ENCODE peak calls at places on chromosome 1, in six cellular contexts. Z is dorsolateral prefrontal cortex, T is adrenal gland, H is HCT116, R is fibroblast of villous mesenchyme, N is tibial artery. F is an unnamed sample.

GRCh38 chr1:12232221-12232620 is 2.4 kb downstream of the VPS13D start:
- DNase-seq in Z (no peak), T (peak), H (peak), R (no peak), N (no peak), F (no peak)

GRCh38 chr1:14583788-14584187 is 14.7 kb upstream of the KAZN start:
- DNase-seq in Z (no peak), T (no peak), H (no peak), R (no peak), N (no peak), F (no peak)

GRCh38 chr1:204711947-204712701 is 26.6 kb upstream of the LRRN2 start:
- DNase-seq in Z (no peak), T (no peak), H (no peak), R (no peak), N (no peak), F (no peak)

GRCh38 chr1:20377516-20378270 is 87.0 kb downstream of the VWA5B1 start:
- DNase-seq in Z (no peak), T (peak), H (no peak), R (no peak), N (no peak), F (no peak)

GRCh38 chr1:184299076-184299790 is 87.6 kb upstream of the C1orf21 start:
- DNase-seq in Z (peak), T (peak), H (no peak), R (peak), N (no peak), F (peak)

GRCh38 chr1:206823725-206824124 is 41.7 kb upstream of the IL20 start:
- DNase-seq in Z (no peak), T (no peak), H (no peak), R (peak), N (peak), F (no peak)

GRCh38 chr1:26373789-26374188 is 1.2 kb upstream of the ZNF683 start:
- DNase-seq in Z (no peak), T (no peak), H (no peak), R (no peak), N (no peak), F (no peak)

GRCh38 chr1:91842056-91842455 is 43.9 kb downstream of the TGFBR3 start:
- DNase-seq in Z (no peak), T (no peak), H (no peak), R (peak), N (no peak), F (no peak)

GRCh38 chr1:112247971-112248370 is 148.0 kb upstream of the CTTNBP2NL start:
- DNase-seq in Z (no peak), T (no peak), H (no peak), R (no peak), N (no peak), F (no peak)

GRCh38 chr1:28456078-28456477 is 49.8 kb upstream of the RCC1 start:
- DNase-seq in Z (no peak), T (no peak), H (no peak), R (peak), N (no peak), F (no peak)

GRCh38 chr1:154822717-154823116 is 47.4 kb downstream of the KCNN3 start:
- DNase-seq in Z (no peak), T (no peak), H (no peak), R (no peak), N (no peak), F (no peak)

DNA sequence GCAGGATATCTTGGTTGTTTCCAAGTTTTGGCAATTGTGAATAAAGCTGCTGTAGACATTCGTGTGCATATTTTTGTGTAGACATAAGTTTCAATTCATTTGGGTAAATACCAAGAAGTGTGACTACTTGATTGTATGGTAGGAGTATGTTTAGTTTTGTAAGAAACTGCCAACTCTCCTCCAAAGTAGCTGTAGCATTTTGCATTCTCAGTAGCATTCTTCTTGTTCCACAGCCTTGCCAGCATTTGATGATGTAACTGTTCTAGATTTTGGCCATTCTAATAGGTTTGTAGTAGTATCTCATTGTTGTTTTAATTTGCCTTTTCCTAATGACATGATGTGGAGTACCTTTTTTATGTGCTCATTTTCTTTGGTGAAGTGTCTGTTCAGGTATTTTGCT is 38.6 kb upstream of the PLA2G4A start:
- DNase-seq in Z (no peak), T (no peak), H (no peak), R (no peak), N (no peak), F (no peak)
- H3K4me3 ChIP-seq in Z (no peak), T (no peak), H (no peak), R (no peak), N (no peak), F (no peak)

DNA sequence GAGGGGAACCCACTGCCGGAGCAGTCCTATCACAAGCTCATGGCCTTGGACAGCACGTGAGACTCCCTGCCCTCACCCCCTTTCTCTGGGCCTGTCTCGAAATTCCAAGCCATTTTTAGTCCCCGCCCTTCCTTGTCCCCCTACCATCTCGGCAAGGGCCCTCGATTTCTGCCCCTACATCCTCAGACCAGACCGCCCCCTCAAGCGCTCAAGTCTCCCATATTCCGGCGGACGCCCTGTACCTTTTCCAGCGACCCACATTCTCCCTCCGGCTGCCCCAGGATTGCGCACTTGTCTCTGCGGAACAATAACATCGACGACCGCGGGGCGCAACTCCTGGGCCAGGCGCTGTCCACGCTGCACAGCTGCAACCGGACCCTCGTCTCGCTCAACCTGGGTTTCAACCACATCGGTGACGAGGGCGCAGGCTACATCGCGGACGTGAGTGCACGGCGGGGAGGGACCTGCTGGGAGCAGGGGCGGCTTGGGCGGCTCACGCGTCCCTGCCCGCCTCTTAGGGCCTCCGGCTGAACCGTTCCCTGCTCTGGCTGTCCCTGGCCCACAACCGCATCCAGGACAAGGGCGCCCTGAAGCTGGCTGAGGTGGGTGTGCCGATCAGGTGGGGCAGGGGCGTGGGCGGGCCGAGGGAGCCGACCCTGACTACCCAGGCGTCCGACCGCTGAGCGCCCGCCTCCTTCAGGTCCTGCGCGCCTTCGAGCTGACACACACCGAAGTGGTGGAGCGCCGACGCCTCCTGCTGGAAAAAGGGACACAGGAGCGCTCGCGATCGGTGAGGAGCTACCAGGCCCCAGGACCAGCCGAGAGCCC is 7.0 kb downstream of the LRRC71 start:
- DNase-seq in Z (peak), T (peak), H (peak), R (peak), N (peak), F (peak)
- H3K4me3 ChIP-seq in Z (no peak), T (no peak), H (peak), R (peak), N (no peak), F (peak)

DNA sequence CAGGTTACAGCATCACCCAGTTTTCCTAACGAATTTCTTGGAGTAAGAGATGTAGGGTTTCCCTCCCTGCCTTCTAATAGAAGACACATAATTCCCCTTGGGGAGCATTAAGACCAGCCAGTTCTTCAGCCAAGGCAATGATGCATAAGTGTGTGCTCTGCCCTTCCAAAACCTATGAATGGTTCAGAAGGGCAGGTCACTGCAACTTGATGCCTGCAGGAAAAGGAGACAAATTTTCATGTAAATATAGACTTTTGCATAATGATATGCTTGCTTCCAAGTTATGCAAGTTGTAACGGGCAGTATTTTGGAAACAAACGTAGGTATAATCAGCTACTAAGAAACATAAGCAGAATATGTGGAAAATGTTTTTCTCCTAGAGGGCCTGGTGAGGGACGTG is 31.6 kb downstream of the PTGS2 start:
- DNase-seq in Z (no peak), T (no peak), H (no peak), R (no peak), N (no peak), F (no peak)
- H3K4me3 ChIP-seq in Z (no peak), T (no peak), H (no peak), R (no peak), N (no peak), F (no peak)

GRCh38 chr1:46517010-46517600 is 27.5 kb downstream of the DMBX1 start:
- DNase-seq in Z (no peak), T (no peak), H (peak), R (no peak), N (no peak), F (peak)
- H3K4me3 ChIP-seq in Z (no peak), T (no peak), H (no peak), R (no peak), N (no peak), F (no peak)

DNA sequence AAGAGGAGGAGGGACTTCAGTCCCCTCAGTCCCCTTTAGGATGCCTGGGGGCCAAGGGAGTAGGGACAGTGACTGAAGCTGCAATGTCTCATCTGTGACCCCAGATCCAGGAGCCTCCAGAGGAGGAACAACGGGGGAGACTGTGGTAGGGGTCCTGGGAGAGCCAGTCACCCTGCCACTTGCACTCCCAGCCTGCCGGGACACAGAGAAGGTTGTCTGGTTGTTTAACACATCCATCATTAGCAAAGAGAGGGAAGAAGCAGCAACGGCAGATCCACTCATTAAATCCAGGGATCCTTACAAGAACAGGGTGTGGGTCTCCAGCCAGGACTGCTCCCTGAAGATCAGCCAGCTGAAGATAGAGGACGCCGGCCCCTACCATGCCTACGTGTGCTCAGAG is 18.3 kb downstream of the LY9 start:
- DNase-seq in Z (no peak), T (no peak), H (no peak), R (no peak), N (no peak), F (no peak)
- H3K4me3 ChIP-seq in Z (no peak), T (no peak), H (no peak), R (no peak), N (no peak), F (no peak)

GRCh38 chr1:221166559-221167318 is 287.5 kb downstream of the HLX start:
- DNase-seq in Z (no peak), T (peak), H (no peak), R (no peak), N (peak), F (no peak)
- H3K4me3 ChIP-seq in Z (no peak), T (no peak), H (no peak), R (no peak), N (no peak), F (no peak)

GRCh38 chr1:94119796-94120590 is 955 bp downstream of the ABCA4 start:
- DNase-seq in Z (no peak), T (no peak), H (no peak), R (no peak), N (no peak), F (peak)
- H3K4me3 ChIP-seq in Z (no peak), T (no peak), H (no peak), R (no peak), N (no peak), F (no peak)

GRCh38 chr1:158289722-158290570 is at the start of gene CD1C:
- DNase-seq in Z (no peak), T (no peak), H (no peak), R (no peak), N (no peak), F (no peak)
- H3K4me3 ChIP-seq in Z (no peak), T (no peak), H (no peak), R (no peak), N (no peak), F (no peak)

DNA sequence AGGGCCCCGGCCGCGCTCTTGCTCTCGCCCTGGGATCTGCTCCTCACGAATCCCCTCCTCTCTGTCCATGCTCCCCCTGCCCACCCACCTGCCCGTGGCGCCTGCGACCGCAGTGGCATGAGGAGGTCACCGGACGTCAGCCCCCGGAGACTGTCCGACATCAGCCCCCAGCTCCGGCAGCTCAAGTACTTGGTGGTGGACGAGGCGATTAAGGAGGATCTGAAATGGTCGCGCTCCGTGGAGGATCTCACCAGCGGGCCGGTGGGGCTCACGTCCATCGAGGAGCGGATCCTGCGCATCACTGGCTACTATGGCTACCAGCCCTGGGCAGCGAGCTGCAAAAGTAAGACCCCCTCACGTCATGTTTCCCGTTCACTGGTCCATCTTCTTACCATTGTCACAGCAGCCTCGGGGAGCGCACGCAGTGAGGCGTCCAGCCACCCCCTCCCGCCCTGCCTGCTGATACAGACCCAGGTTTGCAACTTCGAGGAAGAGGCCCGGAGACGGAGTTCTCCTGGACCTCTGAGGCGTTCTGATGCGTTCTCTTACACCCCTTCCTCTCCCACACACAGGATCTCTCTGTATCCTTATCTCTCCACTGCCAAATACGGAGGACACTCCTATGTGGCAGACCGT is 1.1 kb downstream of the SLC35F3 start:
- DNase-seq in Z (peak), T (no peak), H (no peak), R (no peak), N (no peak), F (peak)
- H3K4me3 ChIP-seq in Z (peak), T (no peak), H (peak), R (peak), N (no peak), F (peak)

F was measured in H7.